ENCODE peak calls at places on chromosomes 4 and X, in seven cellular contexts. L is NCI-H1092; H is CD4-positive, alpha-beta memory T cell; M is germinal center; R is NCI-H510A treated with DMSO at 0.1 percent for 48 hours; W is astrocyte of the spinal cord; Q is tibial nerve. U is an unnamed sample.

GRCh38 chrX:110226931-110227330 is 91.0 kb downstream of the AMMECR1 start:
- DNase-seq in L (no peak), H (no peak), M (no peak), R (no peak), W (no peak), Q (no peak), U (no peak)

GRCh38 chr4:99389606-99390005 is 37.1 kb upstream of the ADH1C start:
- DNase-seq in L (no peak), H (no peak), M (no peak), R (no peak), W (no peak), Q (no peak), U (no peak)

GRCh38 chr4:154367659-154368058 is 123.9 kb downstream of the DCHS2 start:
- DNase-seq in L (no peak), H (no peak), M (no peak), R (no peak), W (no peak), Q (no peak), U (no peak)

GRCh38 chr4:102687982-102688433 is 72.8 kb downstream of the MANBA start:
- DNase-seq in L (no peak), H (no peak), M (no peak), R (no peak), W (no peak), Q (no peak), U (no peak)

GRCh38 chr4:188779586-188779985 is 640.3 kb downstream of the TRIML1 start:
- DNase-seq in L (no peak), H (no peak), M (no peak), R (no peak), W (no peak), Q (no peak), U (no peak)

GRCh38 chr4:85489273-85489672 is 14.3 kb downstream of the ARHGAP24 start:
- DNase-seq in L (no peak), H (no peak), M (no peak), R (no peak), W (peak; percentile 46), Q (no peak), U (no peak)

GRCh38 chr4:119729815-119730643 is 101.4 kb upstream of the PDE5A start:
- DNase-seq in L (no peak), H (no peak), M (no peak), R (no peak), W (peak; percentile 85), Q (no peak), U (peak; percentile 15)

GRCh38 chr4:7594013-7594412 is 159.3 kb upstream of the PSAPL1 start:
- DNase-seq in L (no peak), H (no peak), M (no peak), R (peak; percentile 2), W (no peak), Q (no peak), U (no peak)

GRCh38 chr4:5979981-5980380 is 38.2 kb downstream of the C4orf50 start:
- DNase-seq in L (peak; percentile 51), H (no peak), M (no peak), R (no peak), W (no peak), Q (no peak), U (peak; percentile 7)

GRCh38 chr4:189202182-189202868 is 738.3 kb upstream of the FRG1 start:
- DNase-seq in L (peak; percentile 53), H (no peak), M (peak; percentile 21), R (peak; percentile 43), W (peak; percentile 63), Q (peak; percentile 69), U (peak; percentile 28)